ENCODE peak calls at places on chromosomes 16 and 17, in ten cellular contexts. E is NCI-H1092; N is HCT116; Q is GM10248; T is kidney tubule cell; G is A673; R is CD4-positive, alpha-beta T cell; I is Daoy; U is prostate gland; B is stimulated activated CD8-positive, alpha-beta memory T cell treated with anti-CD3 and anti-CD28 coated beads, Interleukin-15, amount 100 ng/mL, for 48 hours. V is an unnamed sample.

GRCh38 chr17:76734080-76734840 is 2.9 kb downstream of the SRSF2 start:
- DNase-seq in E (no peak), Q (no peak), R (no peak), U (no peak), G (peak), N (no peak), T (peak), I (no peak), B (no peak), V (no peak)

GRCh38 chr17:17928422-17929386 is 43.5 kb downstream of the TOM1L2 start:
- DNase-seq in Q (no peak), R (no peak), E (no peak), G (no peak), U (no peak), T (peak), N (no peak), B (no peak), I (no peak), V (no peak)

GRCh38 chr17:50190278-50191069 is 11.0 kb downstream of the COL1A1 start:
- DNase-seq in U (no peak), B (no peak), I (no peak), G (no peak), Q (no peak), T (no peak), N (no peak), R (no peak), E (no peak), V (no peak)

GRCh38 chr16:66844009-66844341 is 239 bp upstream of the CA7 start:
- DNase-seq in I (no peak), E (no peak), R (no peak), N (no peak), Q (no peak), G (no peak), U (no peak), T (no peak), B (no peak), V (no peak)

GRCh38 chr17:65987988-65988387 is 203.9 kb downstream of the CEP112 start:
- DNase-seq in Q (no peak), B (no peak), I (peak), U (peak), E (peak), R (no peak), N (peak), T (peak), G (peak), V (peak)

GRCh38 chr16:58040945-58041627 is 15.5 kb downstream of the MMP15 start:
- DNase-seq in R (no peak), T (no peak), G (no peak), I (no peak), B (no peak), E (no peak), U (no peak), N (no peak), Q (no peak), V (no peak)

GRCh38 chr16:72796222-72796621 is 251.7 kb downstream of the ZFHX3 start:
- DNase-seq in N (no peak), I (no peak), T (no peak), E (no peak), B (no peak), U (no peak), G (no peak), R (no peak), Q (no peak), V (no peak)

GRCh38 chr17:81437221-81437651 is 42.0 kb downstream of the BAHCC1 start:
- DNase-seq in T (no peak), U (no peak), G (no peak), Q (no peak), R (no peak), I (no peak), N (no peak), B (no peak), E (no peak), V (no peak)

GRCh38 chr16:73050115-73051099 is 2.5 kb upstream of the ZFHX3 start:
- DNase-seq in U (no peak), I (no peak), E (peak), B (no peak), N (no peak), T (no peak), R (no peak), Q (no peak), G (no peak), V (no peak)

GRCh38 chr16:2839650-2840450 is 9.7 kb downstream of the ZG16B start:
- DNase-seq in Q (no peak), G (no peak), U (no peak), N (no peak), T (no peak), E (no peak), R (no peak), I (no peak), B (no peak), V (no peak)

GRCh38 chr16:54171855-54172537 is 114.6 kb downstream of the IRX3 start:
- DNase-seq in T (peak), R (no peak), Q (no peak), I (peak), B (no peak), E (peak), G (peak), U (no peak), N (no peak), V (no peak)

GRCh38 chr16:57608462-57609113 is 19.8 kb upstream of the ADGRG1 start:
- DNase-seq in N (no peak), R (no peak), T (no peak), Q (no peak), U (no peak), G (no peak), I (no peak), E (no peak), B (no peak), V (no peak)

GRCh38 chr17:17073627-17074521 is 31.6 kb downstream of the MPRIP start:
- DNase-seq in Q (no peak), E (no peak), N (no peak), I (peak), T (no peak), G (no peak), B (no peak), R (no peak), U (no peak), V (no peak)

GRCh38 chr17:80544655-80545498 is at the start of gene RPTOR:
- DNase-seq in U (peak), N (peak), T (peak), G (peak), B (peak), E (peak), I (peak), R (peak), Q (peak), V (peak)

GRCh38 chr17:57986841-57987581 is 1.0 kb downstream of the VEZF1 start:
- DNase-seq in Q (no peak), E (no peak), T (peak), I (peak), G (peak), R (no peak), N (no peak), U (peak), B (peak), V (peak)